ENCODE peak calls at places on chromosomes 7 and 10, in four cellular contexts. One of them, this sample, is unnamed.

GRCh38 chr10:17290226-17290625 is 62.2 kb downstream of the VIM start:
- DNase-seq in iPS DF 6.9: no peak
- DNase-seq in left ventricle myocardium inferior: no peak
- DNase-seq in uterus: no peak
- DNase-seq in this sample: no peak

GRCh38 chr10:31390804-31391203 is 71.8 kb downstream of the ZEB1 start:
- DNase-seq in iPS DF 6.9: no peak
- DNase-seq in left ventricle myocardium inferior: no peak
- DNase-seq in uterus: no peak
- DNase-seq in this sample: no peak

GRCh38 chr7:75861636-75862035 is 17.2 kb upstream of the RHBDD2 start:
- DNase-seq in iPS DF 6.9: no peak
- DNase-seq in left ventricle myocardium inferior: no peak
- DNase-seq in uterus: no peak
- DNase-seq in this sample: no peak

GRCh38 chr10:97024181-97025073 is 161.3 kb downstream of the SLIT1 start:
- DNase-seq in iPS DF 6.9: no peak
- DNase-seq in left ventricle myocardium inferior: no peak
- DNase-seq in uterus: peak
- DNase-seq in this sample: no peak

GRCh38 chr7:156964971-156965370 is 15.5 kb downstream of the NOM1 start:
- DNase-seq in iPS DF 6.9: no peak
- DNase-seq in left ventricle myocardium inferior: no peak
- DNase-seq in uterus: no peak
- DNase-seq in this sample: no peak

GRCh38 chr10:108970016-108970415 is 953.3 kb downstream of the XPNPEP1 start:
- DNase-seq in iPS DF 6.9: peak
- DNase-seq in left ventricle myocardium inferior: no peak
- DNase-seq in uterus: no peak
- DNase-seq in this sample: no peak

GRCh38 chr7:79923953-79924352 is 210.7 kb upstream of the GNAI1 start:
- DNase-seq in iPS DF 6.9: no peak
- DNase-seq in left ventricle myocardium inferior: no peak
- DNase-seq in uterus: no peak
- DNase-seq in this sample: no peak

GRCh38 chr10:56586391-56586790 is 225.3 kb upstream of the ZWINT start:
- DNase-seq in iPS DF 6.9: no peak
- DNase-seq in left ventricle myocardium inferior: no peak
- DNase-seq in uterus: no peak
- DNase-seq in this sample: no peak

GRCh38 chr10:78210548-78210947 is 176.9 kb downstream of the RPS24 start:
- DNase-seq in iPS DF 6.9: no peak
- DNase-seq in left ventricle myocardium inferior: no peak
- DNase-seq in uterus: no peak
- DNase-seq in this sample: no peak

GRCh38 chr7:22185559-22185958 is 171.4 kb downstream of the RAPGEF5 start:
- DNase-seq in iPS DF 6.9: no peak
- DNase-seq in left ventricle myocardium inferior: no peak
- DNase-seq in uterus: no peak
- DNase-seq in this sample: no peak

GRCh38 chr7:30157217-30157616 is 22.4 kb downstream of the MTURN start:
- DNase-seq in iPS DF 6.9: no peak
- DNase-seq in left ventricle myocardium inferior: no peak
- DNase-seq in uterus: no peak
- DNase-seq in this sample: no peak

GRCh38 chr7:18013936-18014335 is 13.7 kb downstream of the PRPS1L1 start:
- DNase-seq in iPS DF 6.9: no peak
- DNase-seq in left ventricle myocardium inferior: no peak
- DNase-seq in uterus: no peak
- DNase-seq in this sample: no peak

GRCh38 chr7:81780914-81781693 is 11.3 kb upstream of the HGF start:
- DNase-seq in iPS DF 6.9: no peak
- DNase-seq in left ventricle myocardium inferior: no peak
- DNase-seq in uterus: no peak
- DNase-seq in this sample: no peak

GRCh38 chr7:101185258-101185839 is 5.3 kb upstream of the NAT16 start:
- DNase-seq in iPS DF 6.9: no peak
- DNase-seq in left ventricle myocardium inferior: no peak
- DNase-seq in uterus: no peak
- DNase-seq in this sample: no peak

GRCh38 chr7:6430271-6430940 is 17.3 kb downstream of the DAGLB start:
- DNase-seq in iPS DF 6.9: no peak
- DNase-seq in left ventricle myocardium inferior: no peak
- DNase-seq in uterus: no peak
- DNase-seq in this sample: no peak

GRCh38 chr10:73262105-73262730 is 9.8 kb upstream of the MRPS16 start:
- DNase-seq in iPS DF 6.9: no peak
- DNase-seq in left ventricle myocardium inferior: no peak
- DNase-seq in uterus: no peak
- DNase-seq in this sample: no peak

GRCh38 chr7:132443776-132444520 is 132.3 kb downstream of the PLXNA4 start:
- DNase-seq in iPS DF 6.9: no peak
- DNase-seq in left ventricle myocardium inferior: no peak
- DNase-seq in uterus: no peak
- DNase-seq in this sample: no peak

GRCh38 chr7:45704683-45705016 is 130.5 kb downstream of the ADCY1 start:
- DNase-seq in iPS DF 6.9: no peak
- DNase-seq in left ventricle myocardium inferior: no peak
- DNase-seq in uterus: no peak
- DNase-seq in this sample: peak

GRCh38 chr7:141654551-141654950 is 47.4 kb downstream of the DENND11 start:
- DNase-seq in iPS DF 6.9: peak
- DNase-seq in left ventricle myocardium inferior: no peak
- DNase-seq in uterus: no peak
- DNase-seq in this sample: peak

GRCh38 chr7:77664715-77665114 is 31.5 kb upstream of the RSBN1L start:
- DNase-seq in iPS DF 6.9: no peak
- DNase-seq in left ventricle myocardium inferior: no peak
- DNase-seq in uterus: no peak
- DNase-seq in this sample: no peak

GRCh38 chr10:113475381-113475807 is 77.5 kb upstream of the HABP2 start:
- DNase-seq in iPS DF 6.9: no peak
- DNase-seq in left ventricle myocardium inferior: no peak
- DNase-seq in uterus: no peak
- DNase-seq in this sample: no peak

GRCh38 chr10:104321226-104321625 is 17.0 kb downstream of the ITPRIP start:
- DNase-seq in iPS DF 6.9: no peak
- DNase-seq in left ventricle myocardium inferior: no peak
- DNase-seq in uterus: no peak
- DNase-seq in this sample: no peak

GRCh38 chr7:37040330-37040729 is 316.0 kb upstream of the AOAH start:
- DNase-seq in iPS DF 6.9: no peak
- DNase-seq in left ventricle myocardium inferior: no peak
- DNase-seq in uterus: no peak
- DNase-seq in this sample: no peak

GRCh38 chr7:128056901-128057300 is 25.7 kb upstream of the LRRC4 start:
- DNase-seq in iPS DF 6.9: no peak
- DNase-seq in left ventricle myocardium inferior: no peak
- DNase-seq in uterus: no peak
- DNase-seq in this sample: no peak

GRCh38 chr7:25386311-25386744 is 158.0 kb upstream of the NPVF start:
- DNase-seq in iPS DF 6.9: no peak
- DNase-seq in left ventricle myocardium inferior: no peak
- DNase-seq in uterus: no peak
- DNase-seq in this sample: no peak

GRCh38 chr7:140165422-140165821 is 11.4 kb downstream of the KDM7A start:
- DNase-seq in iPS DF 6.9: no peak
- DNase-seq in left ventricle myocardium inferior: no peak
- DNase-seq in uterus: no peak
- DNase-seq in this sample: no peak

GRCh38 chr10:94983555-94983954 is 45.1 kb downstream of the CYP2C9 start:
- DNase-seq in iPS DF 6.9: no peak
- DNase-seq in left ventricle myocardium inferior: no peak
- DNase-seq in uterus: no peak
- DNase-seq in this sample: no peak

GRCh38 chr10:36574212-36574611 is 551.2 kb upstream of the ANKRD30A start:
- DNase-seq in iPS DF 6.9: no peak
- DNase-seq in left ventricle myocardium inferior: no peak
- DNase-seq in uterus: no peak
- DNase-seq in this sample: no peak

GRCh38 chr7:151472644-151473380 is 32.9 kb upstream of the CRYGN start:
- DNase-seq in iPS DF 6.9: no peak
- DNase-seq in left ventricle myocardium inferior: no peak
- DNase-seq in uterus: no peak
- DNase-seq in this sample: no peak

GRCh38 chr7:8236781-8237407 is 25.1 kb downstream of the ICA1 start:
- DNase-seq in iPS DF 6.9: no peak
- DNase-seq in left ventricle myocardium inferior: no peak
- DNase-seq in uterus: no peak
- DNase-seq in this sample: no peak

GRCh38 chr7:26515462-26515861 is 223.8 kb downstream of the SNX10 start:
- DNase-seq in iPS DF 6.9: no peak
- DNase-seq in left ventricle myocardium inferior: no peak
- DNase-seq in uterus: peak
- DNase-seq in this sample: no peak

GRCh38 chr10:103896225-103896624 is 21.8 kb downstream of the STN1 start:
- DNase-seq in iPS DF 6.9: no peak
- DNase-seq in left ventricle myocardium inferior: no peak
- DNase-seq in uterus: no peak
- DNase-seq in this sample: no peak

GRCh38 chr10:51083280-51083986 is 9.1 kb downstream of the PRKG1 start:
- DNase-seq in iPS DF 6.9: no peak
- DNase-seq in left ventricle myocardium inferior: no peak
- DNase-seq in uterus: peak
- DNase-seq in this sample: no peak

GRCh38 chr7:3063016-3063753 is 19.5 kb upstream of the CARD11 start:
- DNase-seq in iPS DF 6.9: no peak
- DNase-seq in left ventricle myocardium inferior: no peak
- DNase-seq in uterus: no peak
- DNase-seq in this sample: no peak

GRCh38 chr7:84230491-84230890 is 35.9 kb upstream of the SEMA3A start:
- DNase-seq in iPS DF 6.9: no peak
- DNase-seq in left ventricle myocardium inferior: no peak
- DNase-seq in uterus: no peak
- DNase-seq in this sample: no peak

GRCh38 chr7:85226401-85227085 is 39.7 kb upstream of the SEMA3D start:
- DNase-seq in iPS DF 6.9: no peak
- DNase-seq in left ventricle myocardium inferior: no peak
- DNase-seq in uterus: no peak
- DNase-seq in this sample: no peak

This sample was measured in ureter.